ENCODE peak calls at places on chromosomes 13 and 19, in seven cellular contexts. One of them, this sample, is unnamed.

GRCh38 chr13:25652764-25653163 is 281.0 kb downstream of the ATP8A2 start:
- DNase-seq in fibroblast of pulmonary artery: no peak
- DNase-seq in stomach: no peak
- DNase-seq in mesothelial cell of epicardium: no peak
- DNase-seq in activated B cell treated with CpG ODN at 0.5 μM for 24 hours: no peak
- DNase-seq in progenitor cell of endocrine pancreas: no peak
- DNase-seq in glutamatergic neuron: no peak
- DNase-seq in this sample: no peak

GRCh38 chr19:18029617-18030338 is 21.8 kb downstream of the ARRDC2 start:
- DNase-seq in fibroblast of pulmonary artery: peak; percentile 36
- DNase-seq in stomach: peak; percentile 61
- DNase-seq in mesothelial cell of epicardium: no peak
- DNase-seq in activated B cell treated with CpG ODN at 0.5 μM for 24 hours: no peak
- DNase-seq in progenitor cell of endocrine pancreas: no peak
- DNase-seq in glutamatergic neuron: no peak
- DNase-seq in this sample: no peak

GRCh38 chr19:29401712-29402421 is 123.9 kb upstream of the VSTM2B start:
- DNase-seq in fibroblast of pulmonary artery: no peak
- DNase-seq in stomach: no peak
- DNase-seq in mesothelial cell of epicardium: no peak
- DNase-seq in activated B cell treated with CpG ODN at 0.5 μM for 24 hours: no peak
- DNase-seq in progenitor cell of endocrine pancreas: no peak
- DNase-seq in glutamatergic neuron: no peak
- DNase-seq in this sample: no peak

GRCh38 chr13:30364876-30365275 is 57.4 kb upstream of the UBE2L5 start:
- DNase-seq in fibroblast of pulmonary artery: peak; percentile 55
- DNase-seq in stomach: no peak
- DNase-seq in mesothelial cell of epicardium: no peak
- DNase-seq in activated B cell treated with CpG ODN at 0.5 μM for 24 hours: no peak
- DNase-seq in progenitor cell of endocrine pancreas: no peak
- DNase-seq in glutamatergic neuron: no peak
- DNase-seq in this sample: no peak

GRCh38 chr13:48414501-48414900 is 1.6 kb upstream of the LPAR6 start:
- DNase-seq in fibroblast of pulmonary artery: no peak
- DNase-seq in stomach: no peak
- DNase-seq in mesothelial cell of epicardium: no peak
- DNase-seq in activated B cell treated with CpG ODN at 0.5 μM for 24 hours: no peak
- DNase-seq in progenitor cell of endocrine pancreas: no peak
- DNase-seq in glutamatergic neuron: no peak
- DNase-seq in this sample: no peak

GRCh38 chr19:1082928-1083816 is 12.0 kb downstream of the POLR2E start:
- DNase-seq in fibroblast of pulmonary artery: no peak
- DNase-seq in stomach: no peak
- DNase-seq in mesothelial cell of epicardium: no peak
- DNase-seq in activated B cell treated with CpG ODN at 0.5 μM for 24 hours: no peak
- DNase-seq in progenitor cell of endocrine pancreas: no peak
- DNase-seq in glutamatergic neuron: peak; percentile 10
- DNase-seq in this sample: no peak

GRCh38 chr19:14383898-14384669 is 2.8 kb downstream of the ADGRE5 start:
- DNase-seq in fibroblast of pulmonary artery: peak; percentile 45
- DNase-seq in stomach: no peak
- DNase-seq in mesothelial cell of epicardium: no peak
- DNase-seq in activated B cell treated with CpG ODN at 0.5 μM for 24 hours: peak; percentile 55
- DNase-seq in progenitor cell of endocrine pancreas: no peak
- DNase-seq in glutamatergic neuron: no peak
- DNase-seq in this sample: no peak

GRCh38 chr19:18513868-18514267 is 8.0 kb downstream of the ELL start:
- DNase-seq in fibroblast of pulmonary artery: no peak
- DNase-seq in stomach: no peak
- DNase-seq in mesothelial cell of epicardium: no peak
- DNase-seq in activated B cell treated with CpG ODN at 0.5 μM for 24 hours: no peak
- DNase-seq in progenitor cell of endocrine pancreas: no peak
- DNase-seq in glutamatergic neuron: no peak
- DNase-seq in this sample: no peak

GRCh38 chr13:33545492-33545891 is 259.9 kb upstream of the STARD13 start:
- DNase-seq in fibroblast of pulmonary artery: no peak
- DNase-seq in stomach: no peak
- DNase-seq in mesothelial cell of epicardium: no peak
- DNase-seq in activated B cell treated with CpG ODN at 0.5 μM for 24 hours: no peak
- DNase-seq in progenitor cell of endocrine pancreas: no peak
- DNase-seq in glutamatergic neuron: no peak
- DNase-seq in this sample: no peak

GRCh38 chr19:45142016-45142727 is 18.6 kb downstream of the NKPD1 start:
- DNase-seq in fibroblast of pulmonary artery: no peak
- DNase-seq in stomach: no peak
- DNase-seq in mesothelial cell of epicardium: no peak
- DNase-seq in activated B cell treated with CpG ODN at 0.5 μM for 24 hours: no peak
- DNase-seq in progenitor cell of endocrine pancreas: no peak
- DNase-seq in glutamatergic neuron: no peak
- DNase-seq in this sample: no peak

GRCh38 chr19:43966079-43966694 is 15.2 kb downstream of the ZNF221 start:
- DNase-seq in fibroblast of pulmonary artery: peak; percentile 10
- DNase-seq in stomach: no peak
- DNase-seq in mesothelial cell of epicardium: no peak
- DNase-seq in activated B cell treated with CpG ODN at 0.5 μM for 24 hours: no peak
- DNase-seq in progenitor cell of endocrine pancreas: no peak
- DNase-seq in glutamatergic neuron: no peak
- DNase-seq in this sample: no peak

GRCh38 chr19:31448221-31448657 is 99.0 kb upstream of the TSHZ3 start:
- DNase-seq in fibroblast of pulmonary artery: peak; percentile 93
- DNase-seq in stomach: peak; percentile 26
- DNase-seq in mesothelial cell of epicardium: peak; percentile 53
- DNase-seq in activated B cell treated with CpG ODN at 0.5 μM for 24 hours: no peak
- DNase-seq in progenitor cell of endocrine pancreas: no peak
- DNase-seq in glutamatergic neuron: no peak
- DNase-seq in this sample: no peak

GRCh38 chr19:20051841-20052768 is 12.8 kb upstream of the ZNF682 start:
- DNase-seq in fibroblast of pulmonary artery: peak; percentile 99
- DNase-seq in stomach: peak; percentile 97
- DNase-seq in mesothelial cell of epicardium: peak; percentile 93
- DNase-seq in activated B cell treated with CpG ODN at 0.5 μM for 24 hours: peak; percentile 55
- DNase-seq in progenitor cell of endocrine pancreas: peak; percentile 92
- DNase-seq in glutamatergic neuron: peak; percentile 92
- DNase-seq in this sample: peak; percentile 95

GRCh38 chr19:40697007-40697406 is 6.6 kb upstream of the NUMBL start:
- DNase-seq in fibroblast of pulmonary artery: no peak
- DNase-seq in stomach: no peak
- DNase-seq in mesothelial cell of epicardium: no peak
- DNase-seq in activated B cell treated with CpG ODN at 0.5 μM for 24 hours: no peak
- DNase-seq in progenitor cell of endocrine pancreas: no peak
- DNase-seq in glutamatergic neuron: no peak
- DNase-seq in this sample: no peak

GRCh38 chr13:33218020-33218419 is 67.5 kb downstream of the STARD13 start:
- DNase-seq in fibroblast of pulmonary artery: peak; percentile 48
- DNase-seq in stomach: no peak
- DNase-seq in mesothelial cell of epicardium: no peak
- DNase-seq in activated B cell treated with CpG ODN at 0.5 μM for 24 hours: no peak
- DNase-seq in progenitor cell of endocrine pancreas: no peak
- DNase-seq in glutamatergic neuron: no peak
- DNase-seq in this sample: no peak

GRCh38 chr13:46992383-46992952 is 95.6 kb upstream of the HTR2A start:
- DNase-seq in fibroblast of pulmonary artery: peak; percentile 46
- DNase-seq in stomach: no peak
- DNase-seq in mesothelial cell of epicardium: no peak
- DNase-seq in activated B cell treated with CpG ODN at 0.5 μM for 24 hours: no peak
- DNase-seq in progenitor cell of endocrine pancreas: no peak
- DNase-seq in glutamatergic neuron: no peak
- DNase-seq in this sample: no peak

GRCh38 chr19:55535173-55535572 is 1.8 kb downstream of the SBK2 start:
- DNase-seq in fibroblast of pulmonary artery: no peak
- DNase-seq in stomach: no peak
- DNase-seq in mesothelial cell of epicardium: no peak
- DNase-seq in activated B cell treated with CpG ODN at 0.5 μM for 24 hours: no peak
- DNase-seq in progenitor cell of endocrine pancreas: no peak
- DNase-seq in glutamatergic neuron: no peak
- DNase-seq in this sample: no peak

GRCh38 chr19:32200312-32201038 is 144.9 kb upstream of the ZNF507 start:
- DNase-seq in fibroblast of pulmonary artery: no peak
- DNase-seq in stomach: no peak
- DNase-seq in mesothelial cell of epicardium: no peak
- DNase-seq in activated B cell treated with CpG ODN at 0.5 μM for 24 hours: no peak
- DNase-seq in progenitor cell of endocrine pancreas: no peak
- DNase-seq in glutamatergic neuron: no peak
- DNase-seq in this sample: peak; percentile 43

GRCh38 chr19:13579388-13580060 is 73.2 kb upstream of the CACNA1A start:
- DNase-seq in fibroblast of pulmonary artery: no peak
- DNase-seq in stomach: no peak
- DNase-seq in mesothelial cell of epicardium: no peak
- DNase-seq in activated B cell treated with CpG ODN at 0.5 μM for 24 hours: no peak
- DNase-seq in progenitor cell of endocrine pancreas: no peak
- DNase-seq in glutamatergic neuron: no peak
- DNase-seq in this sample: no peak

GRCh38 chr19:46606019-46606418 is 4.9 kb downstream of the CALM3 start:
- DNase-seq in fibroblast of pulmonary artery: no peak
- DNase-seq in stomach: no peak
- DNase-seq in mesothelial cell of epicardium: no peak
- DNase-seq in activated B cell treated with CpG ODN at 0.5 μM for 24 hours: no peak
- DNase-seq in progenitor cell of endocrine pancreas: no peak
- DNase-seq in glutamatergic neuron: no peak
- DNase-seq in this sample: peak; percentile 65

GRCh38 chr19:29876414-29876813 is 64.6 kb downstream of the CCNE1 start:
- DNase-seq in fibroblast of pulmonary artery: no peak
- DNase-seq in stomach: no peak
- DNase-seq in mesothelial cell of epicardium: no peak
- DNase-seq in activated B cell treated with CpG ODN at 0.5 μM for 24 hours: no peak
- DNase-seq in progenitor cell of endocrine pancreas: no peak
- DNase-seq in glutamatergic neuron: no peak
- DNase-seq in this sample: no peak

DNA sequence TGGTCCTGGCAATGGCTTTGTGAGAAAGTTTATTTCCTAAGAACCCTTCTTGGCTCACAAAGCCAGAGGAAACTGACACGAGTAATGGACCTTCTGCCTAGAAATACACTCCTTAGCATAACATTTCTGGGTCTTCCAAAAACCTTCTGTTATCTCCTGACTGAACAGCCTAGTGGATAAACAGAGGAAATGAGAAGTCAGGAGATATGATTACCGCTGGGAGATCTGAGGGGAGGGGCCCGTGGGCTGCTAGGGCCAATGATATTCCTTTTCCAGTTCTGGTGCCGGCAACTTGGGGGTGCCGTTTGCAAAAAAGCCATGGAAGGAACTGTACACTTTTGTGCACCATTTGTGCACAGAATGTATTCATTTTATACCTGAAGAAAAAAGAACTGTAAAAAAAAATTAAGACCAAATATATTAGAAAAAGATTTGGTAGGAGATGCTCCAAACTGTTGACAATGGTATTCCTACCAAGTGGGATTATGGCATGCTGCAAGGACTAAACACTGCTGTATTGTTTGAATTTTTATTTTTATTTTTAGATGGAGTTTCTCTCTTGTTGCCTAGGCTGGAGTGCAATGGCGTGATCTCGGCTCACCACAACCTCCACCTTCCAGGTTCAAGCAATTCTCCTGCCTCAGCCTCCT is 4.7 kb upstream of the SPC24 start:
- DNase-seq in fibroblast of pulmonary artery: peak; percentile 78
- DNase-seq in stomach: no peak
- DNase-seq in mesothelial cell of epicardium: no peak
- DNase-seq in activated B cell treated with CpG ODN at 0.5 μM for 24 hours: no peak
- DNase-seq in progenitor cell of endocrine pancreas: no peak
- DNase-seq in glutamatergic neuron: no peak
- DNase-seq in this sample: no peak
- TF ChIP-seq CTCF in fibroblast of pulmonary artery: no peak
- TF ChIP-seq CTCF in stomach: no peak
- TF ChIP-seq CTCF in mesothelial cell of epicardium: no peak
- TF ChIP-seq CTCF in activated B cell treated with CpG ODN at 0.5 μM for 24 hours: no peak
- TF ChIP-seq CTCF in progenitor cell of endocrine pancreas: no peak
- TF ChIP-seq CTCF in glutamatergic neuron: no peak
- TF ChIP-seq CTCF in this sample: no peak

DNA sequence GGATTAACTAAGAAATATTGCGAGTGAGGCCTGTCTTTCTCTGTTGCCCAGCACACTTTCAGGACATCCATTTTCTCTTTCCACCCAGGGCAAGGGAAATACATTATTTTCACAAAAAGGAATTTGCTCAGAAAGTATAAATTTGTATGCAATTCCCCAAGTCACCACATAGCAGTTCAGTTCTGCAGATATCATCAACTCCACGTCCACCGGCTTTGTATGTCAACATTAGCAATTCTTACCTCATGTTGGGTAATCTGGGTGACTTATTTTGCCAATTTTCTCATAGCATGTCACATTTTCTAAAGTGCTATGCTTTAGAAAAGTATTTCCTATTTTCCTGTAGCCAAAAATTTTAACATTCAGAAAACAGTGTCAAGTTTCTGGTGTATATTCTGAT is 501.8 kb downstream of the EFNB2 start:
- DNase-seq in fibroblast of pulmonary artery: peak; percentile 84
- DNase-seq in stomach: no peak
- DNase-seq in mesothelial cell of epicardium: no peak
- DNase-seq in activated B cell treated with CpG ODN at 0.5 μM for 24 hours: no peak
- DNase-seq in progenitor cell of endocrine pancreas: no peak
- DNase-seq in glutamatergic neuron: no peak
- DNase-seq in this sample: no peak
- TF ChIP-seq CTCF in fibroblast of pulmonary artery: peak; percentile 48
- TF ChIP-seq CTCF in stomach: no peak
- TF ChIP-seq CTCF in mesothelial cell of epicardium: peak; percentile 65
- TF ChIP-seq CTCF in activated B cell treated with CpG ODN at 0.5 μM for 24 hours: no peak
- TF ChIP-seq CTCF in progenitor cell of endocrine pancreas: peak; percentile 31
- TF ChIP-seq CTCF in glutamatergic neuron: peak; percentile 56
- TF ChIP-seq CTCF in this sample: peak; percentile 66

GRCh38 chr13:89977203-89977602 is 1370.3 kb upstream of the MIR17HG start:
- DNase-seq in fibroblast of pulmonary artery: no peak
- DNase-seq in stomach: no peak
- DNase-seq in mesothelial cell of epicardium: no peak
- DNase-seq in activated B cell treated with CpG ODN at 0.5 μM for 24 hours: no peak
- DNase-seq in progenitor cell of endocrine pancreas: no peak
- DNase-seq in glutamatergic neuron: no peak
- DNase-seq in this sample: no peak

GRCh38 chr13:89988206-89988605 is 1359.3 kb upstream of the MIR17HG start:
- DNase-seq in fibroblast of pulmonary artery: no peak
- DNase-seq in stomach: no peak
- DNase-seq in mesothelial cell of epicardium: no peak
- DNase-seq in activated B cell treated with CpG ODN at 0.5 μM for 24 hours: no peak
- DNase-seq in progenitor cell of endocrine pancreas: no peak
- DNase-seq in glutamatergic neuron: no peak
- DNase-seq in this sample: no peak

GRCh38 chr13:89982406-89983085 is 1364.9 kb upstream of the MIR17HG start:
- DNase-seq in fibroblast of pulmonary artery: peak; percentile 76
- DNase-seq in stomach: no peak
- DNase-seq in mesothelial cell of epicardium: no peak
- DNase-seq in activated B cell treated with CpG ODN at 0.5 μM for 24 hours: no peak
- DNase-seq in progenitor cell of endocrine pancreas: no peak
- DNase-seq in glutamatergic neuron: no peak
- DNase-seq in this sample: no peak
- TF ChIP-seq CTCF in fibroblast of pulmonary artery: no peak
- TF ChIP-seq CTCF in stomach: no peak
- TF ChIP-seq CTCF in mesothelial cell of epicardium: no peak
- TF ChIP-seq CTCF in activated B cell treated with CpG ODN at 0.5 μM for 24 hours: no peak
- TF ChIP-seq CTCF in progenitor cell of endocrine pancreas: no peak
- TF ChIP-seq CTCF in glutamatergic neuron: no peak
- TF ChIP-seq CTCF in this sample: no peak

DNA sequence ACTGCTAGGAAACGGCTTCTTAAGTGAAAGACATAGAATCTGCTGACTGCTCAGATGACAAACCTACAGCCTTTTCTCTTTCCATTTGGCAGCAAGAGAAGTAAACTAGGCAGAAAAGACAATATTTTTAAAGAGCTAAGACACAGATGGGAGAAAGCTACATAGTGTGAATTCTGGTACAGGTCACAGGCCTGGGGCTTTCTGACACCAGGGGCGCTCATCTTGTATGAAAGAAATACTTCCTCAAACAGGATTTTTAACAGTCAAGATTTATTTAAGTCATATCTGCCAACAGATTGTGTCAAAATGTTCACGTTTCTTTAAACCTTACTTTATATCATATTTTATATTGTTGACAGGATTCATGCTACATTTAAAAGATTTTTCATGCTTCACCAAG is 78.4 kb downstream of the MIPEP start:
- DNase-seq in fibroblast of pulmonary artery: no peak
- DNase-seq in stomach: no peak
- DNase-seq in mesothelial cell of epicardium: no peak
- DNase-seq in activated B cell treated with CpG ODN at 0.5 μM for 24 hours: no peak
- DNase-seq in progenitor cell of endocrine pancreas: no peak
- DNase-seq in glutamatergic neuron: no peak
- DNase-seq in this sample: no peak
- TF ChIP-seq CTCF in fibroblast of pulmonary artery: no peak
- TF ChIP-seq CTCF in stomach: no peak
- TF ChIP-seq CTCF in mesothelial cell of epicardium: no peak
- TF ChIP-seq CTCF in activated B cell treated with CpG ODN at 0.5 μM for 24 hours: no peak
- TF ChIP-seq CTCF in progenitor cell of endocrine pancreas: peak; percentile 25
- TF ChIP-seq CTCF in glutamatergic neuron: no peak
- TF ChIP-seq CTCF in this sample: peak; percentile 46

This sample was measured in type B pancreatic cell.